ENCODE peak calls at places on chromosomes 5 and 9, in four cellular contexts. V, I, J and O are unnamed samples.

GRCh38 chr9:122205176-122205575 is 23.6 kb downstream of the LHX6 start:
- DNase-seq in V (no peak), I (no peak), J (no peak), O (no peak)

GRCh38 chr9:122580360-122580759 is 2.8 kb downstream of the OR1L8 start:
- DNase-seq in V (no peak), I (no peak), J (peak), O (no peak)

GRCh38 chr5:137280656-137281055 is 218.5 kb downstream of the SPOCK1 start:
- DNase-seq in V (no peak), I (no peak), J (no peak), O (no peak)

GRCh38 chr5:15003511-15003920 is 131.9 kb upstream of the ANKH start:
- DNase-seq in V (no peak), I (peak), J (peak), O (peak)

GRCh38 chr9:127714916-127715442 is 484 bp downstream of the PTRH1 start:
- DNase-seq in V (no peak), I (no peak), J (no peak), O (peak)

GRCh38 chr5:2176581-2176980 is 293.9 kb upstream of the IRX4 start:
- DNase-seq in V (no peak), I (no peak), J (no peak), O (no peak)

GRCh38 chr5:142063878-142064331 is 44.7 kb upstream of the NDFIP1 start:
- DNase-seq in V (no peak), I (no peak), J (peak), O (no peak)

GRCh38 chr9:22790329-22790728 is 343.7 kb downstream of the DMRTA1 start:
- DNase-seq in V (peak), I (no peak), J (no peak), O (no peak)

GRCh38 chr9:16653491-16654407 is 216.7 kb downstream of the BNC2 start:
- DNase-seq in V (no peak), I (no peak), J (no peak), O (no peak)

GRCh38 chr9:22528485-22528884 is 81.9 kb downstream of the DMRTA1 start:
- DNase-seq in V (no peak), I (no peak), J (no peak), O (no peak)

GRCh38 chr9:101427337-101427736 is 8.2 kb downstream of the ALDOB start:
- DNase-seq in V (no peak), I (no peak), J (no peak), O (no peak)

GRCh38 chr5:171275822-171276544 is 33.1 kb upstream of the TLX3 start:
- DNase-seq in V (no peak), I (no peak), J (no peak), O (no peak)

GRCh38 chr5:93294184-93294583 is 286.8 kb downstream of the NR2F1-AS1 start:
- DNase-seq in V (no peak), I (no peak), J (peak), O (no peak)

GRCh38 chr9:110801426-110801825 is 132.8 kb downstream of the MUSK start:
- DNase-seq in V (no peak), I (no peak), J (no peak), O (no peak)